ENCODE peak calls at places on chromosomes 16 and 17, in five cellular contexts. One of them, this sample, is unnamed.

GRCh38 chr17:17910060-17910459 is 62.1 kb downstream of the TOM1L2 start:
- DNase-seq in endothelial cell: no peak
- DNase-seq in cardiac fibroblast: no peak
- DNase-seq in bronchial epithelial cell: no peak
- DNase-seq in stomach: no peak
- DNase-seq in this sample: no peak

GRCh38 chr16:68349838-68350410 is 39.1 kb downstream of the PRMT7 start:
- DNase-seq in endothelial cell: no peak
- DNase-seq in cardiac fibroblast: no peak
- DNase-seq in bronchial epithelial cell: no peak
- DNase-seq in stomach: no peak
- DNase-seq in this sample: no peak

GRCh38 chr16:88970539-88971065 is 6.4 kb downstream of the CBFA2T3 start:
- DNase-seq in endothelial cell: no peak
- DNase-seq in cardiac fibroblast: no peak
- DNase-seq in bronchial epithelial cell: no peak
- DNase-seq in stomach: no peak
- DNase-seq in this sample: no peak

GRCh38 chr16:64280317-64280716 is 841.5 kb downstream of the CDH11 start:
- DNase-seq in endothelial cell: no peak
- DNase-seq in cardiac fibroblast: no peak
- DNase-seq in bronchial epithelial cell: no peak
- DNase-seq in stomach: no peak
- DNase-seq in this sample: no peak

GRCh38 chr17:61285483-61286320 is 113.9 kb upstream of the TBX2 start:
- DNase-seq in endothelial cell: no peak
- DNase-seq in cardiac fibroblast: peak; percentile 75
- DNase-seq in bronchial epithelial cell: peak; percentile 67
- DNase-seq in stomach: no peak
- DNase-seq in this sample: no peak

GRCh38 chr16:84888450-84888849 is 68.7 kb downstream of the CRISPLD2 start:
- DNase-seq in endothelial cell: no peak
- DNase-seq in cardiac fibroblast: no peak
- DNase-seq in bronchial epithelial cell: no peak
- DNase-seq in stomach: no peak
- DNase-seq in this sample: no peak

GRCh38 chr16:11155284-11155806 is 100.7 kb downstream of the SOCS1 start:
- DNase-seq in endothelial cell: no peak
- DNase-seq in cardiac fibroblast: peak; percentile 68
- DNase-seq in bronchial epithelial cell: no peak
- DNase-seq in stomach: no peak
- DNase-seq in this sample: no peak

GRCh38 chr17:5780476-5780875 is 196.2 kb upstream of the NLRP1 start:
- DNase-seq in endothelial cell: no peak
- DNase-seq in cardiac fibroblast: peak; percentile 6
- DNase-seq in bronchial epithelial cell: peak; percentile 85
- DNase-seq in stomach: no peak
- DNase-seq in this sample: no peak

GRCh38 chr16:4772351-4772750 is 5.4 kb upstream of the ZNF500 start:
- DNase-seq in endothelial cell: no peak
- DNase-seq in cardiac fibroblast: no peak
- DNase-seq in bronchial epithelial cell: no peak
- DNase-seq in stomach: no peak
- DNase-seq in this sample: no peak

GRCh38 chr17:38868095-38868967 is 1.5 kb upstream of the LASP1 start:
- DNase-seq in endothelial cell: peak; percentile 36
- DNase-seq in cardiac fibroblast: peak; percentile 83
- DNase-seq in bronchial epithelial cell: peak; percentile 46
- DNase-seq in stomach: peak; percentile 44
- DNase-seq in this sample: no peak

GRCh38 chr17:82378741-82379021 is 7.1 kb downstream of the UTS2R start:
- DNase-seq in endothelial cell: no peak
- DNase-seq in cardiac fibroblast: no peak
- DNase-seq in bronchial epithelial cell: no peak
- DNase-seq in stomach: no peak
- DNase-seq in this sample: no peak

DNA sequence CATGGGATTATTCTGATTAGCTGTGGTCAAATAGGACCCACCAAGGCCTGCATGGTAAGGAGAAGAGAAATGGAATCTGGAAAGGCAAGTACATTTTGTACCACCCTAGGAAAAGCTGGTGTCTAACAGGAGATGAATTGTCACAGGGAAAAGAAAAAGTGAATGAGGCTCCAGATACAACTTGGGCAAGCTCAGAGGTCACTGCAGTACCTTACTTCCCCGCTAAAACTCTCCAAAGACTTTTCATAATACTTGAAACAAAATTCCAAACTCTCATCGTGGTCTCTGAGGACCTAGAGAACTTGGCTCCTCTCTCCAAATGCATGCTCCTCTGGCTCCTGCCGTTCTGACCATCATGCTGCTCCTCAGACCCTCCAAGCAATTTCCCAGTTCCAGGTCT is 262.8 kb downstream of the GRIN2A start:
- DNase-seq in endothelial cell: no peak
- DNase-seq in cardiac fibroblast: no peak
- DNase-seq in bronchial epithelial cell: no peak
- DNase-seq in stomach: no peak
- DNase-seq in this sample: no peak
- TF ChIP-seq CTCF in endothelial cell: no peak
- TF ChIP-seq CTCF in cardiac fibroblast: no peak
- TF ChIP-seq CTCF in bronchial epithelial cell: no peak
- TF ChIP-seq CTCF in stomach: no peak
- TF ChIP-seq CTCF in this sample: no peak

GRCh38 chr16:3134338-3135119 is at the start of gene ZNF213:
- DNase-seq in endothelial cell: peak; percentile 89
- DNase-seq in cardiac fibroblast: peak; percentile 98
- DNase-seq in bronchial epithelial cell: peak; percentile 96
- DNase-seq in stomach: peak; percentile 96
- DNase-seq in this sample: peak; percentile 94

GRCh38 chr16:3131755-3132377 is 3.0 kb upstream of the ZNF213 start:
- DNase-seq in endothelial cell: peak; percentile 74
- DNase-seq in cardiac fibroblast: peak; percentile 41
- DNase-seq in bronchial epithelial cell: peak; percentile 33
- DNase-seq in stomach: peak; percentile 48
- DNase-seq in this sample: no peak

GRCh38 chr16:3138342-3138741 is 3.5 kb downstream of the ZNF213 start:
- DNase-seq in endothelial cell: no peak
- DNase-seq in cardiac fibroblast: no peak
- DNase-seq in bronchial epithelial cell: no peak
- DNase-seq in stomach: no peak
- DNase-seq in this sample: no peak

GRCh38 chr16:3137267-3137666 is 2.4 kb downstream of the ZNF213 start:
- DNase-seq in endothelial cell: no peak
- DNase-seq in cardiac fibroblast: no peak
- DNase-seq in bronchial epithelial cell: no peak
- DNase-seq in stomach: no peak
- DNase-seq in this sample: no peak

DNA sequence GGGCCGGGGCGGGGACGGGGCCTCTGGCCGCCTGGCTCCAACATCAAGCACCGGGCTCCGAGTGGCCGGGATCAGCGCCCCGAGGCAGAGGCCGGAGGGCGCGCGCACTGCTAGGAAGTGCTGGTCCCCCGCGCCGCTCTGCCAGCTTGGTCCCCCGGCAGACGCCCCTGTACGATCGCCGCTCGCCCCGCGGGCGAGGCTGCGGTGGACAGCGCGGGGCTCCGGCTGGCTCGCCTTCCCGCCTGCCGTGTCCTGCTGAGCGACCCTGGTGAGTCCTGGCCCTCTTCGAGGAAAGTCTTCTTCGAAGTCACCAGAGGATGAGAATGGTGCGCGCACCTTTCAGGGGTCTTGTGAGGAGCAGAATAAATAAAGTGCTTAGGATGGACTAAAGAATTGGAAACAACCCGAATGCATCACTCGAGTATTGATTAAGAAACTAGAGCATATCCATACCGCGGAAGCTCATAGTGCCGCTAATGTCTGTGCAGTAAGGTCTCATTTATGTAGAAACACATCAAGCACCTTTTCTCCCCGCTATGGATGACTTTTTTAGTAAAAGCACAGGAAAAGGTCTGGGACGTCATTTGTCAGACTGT is 389 bp downstream of the ZNF213 start:
- DNase-seq in endothelial cell: no peak
- DNase-seq in cardiac fibroblast: no peak
- DNase-seq in bronchial epithelial cell: peak; percentile 28
- DNase-seq in stomach: no peak
- DNase-seq in this sample: no peak
- TF ChIP-seq CTCF in endothelial cell: no peak
- TF ChIP-seq CTCF in cardiac fibroblast: no peak
- TF ChIP-seq CTCF in bronchial epithelial cell: no peak
- TF ChIP-seq CTCF in stomach: no peak
- TF ChIP-seq CTCF in this sample: no peak

GRCh38 chr17:36534117-36534880 is at the start of gene MYO19:
- DNase-seq in endothelial cell: peak; percentile 62
- DNase-seq in cardiac fibroblast: peak; percentile 60
- DNase-seq in bronchial epithelial cell: peak; percentile 96
- DNase-seq in stomach: peak; percentile 72
- DNase-seq in this sample: peak; percentile 72
- TF ChIP-seq CTCF in endothelial cell: peak; percentile 81
- TF ChIP-seq CTCF in cardiac fibroblast: peak; percentile 55
- TF ChIP-seq CTCF in bronchial epithelial cell: peak; percentile 67
- TF ChIP-seq CTCF in stomach: no peak
- TF ChIP-seq CTCF in this sample: peak; percentile 69

DNA sequence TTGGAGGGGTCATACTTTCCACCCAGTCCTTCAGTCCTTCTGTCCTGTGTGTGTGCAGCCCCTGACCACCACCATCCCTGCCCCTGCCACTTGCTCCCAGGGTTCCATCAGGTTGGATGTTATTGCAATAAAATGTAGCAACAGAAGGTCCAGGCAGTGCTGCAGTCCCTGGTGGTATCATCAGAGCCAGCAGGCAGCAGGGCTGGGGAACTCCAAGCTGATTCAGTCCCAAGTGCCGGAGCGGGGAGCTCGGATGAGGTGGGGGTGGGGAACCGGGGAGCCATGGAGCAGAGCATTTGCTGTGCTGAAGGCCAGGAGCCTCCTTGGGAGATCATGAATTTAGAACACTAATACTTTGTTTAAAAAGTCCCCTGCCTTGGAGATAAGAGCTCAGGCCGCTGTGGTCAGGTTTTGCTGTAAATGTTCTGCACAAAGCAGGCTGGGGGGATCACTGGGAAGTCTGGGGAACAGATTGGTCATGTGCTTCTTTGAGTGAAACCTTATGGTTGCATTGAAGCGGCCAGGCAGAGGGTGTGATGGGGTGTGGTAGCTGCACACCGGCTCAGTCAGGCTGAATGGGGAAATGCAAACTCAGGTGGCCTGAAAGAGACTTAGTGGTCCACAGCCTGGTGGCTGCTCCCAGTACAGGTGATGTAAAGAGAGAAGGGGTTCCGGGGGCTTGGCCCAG is 225.9 kb downstream of the SEC14L1 start:
- DNase-seq in endothelial cell: no peak
- DNase-seq in cardiac fibroblast: peak; percentile 52
- DNase-seq in bronchial epithelial cell: peak; percentile 29
- DNase-seq in stomach: no peak
- DNase-seq in this sample: peak; percentile 60
- TF ChIP-seq CTCF in endothelial cell: no peak
- TF ChIP-seq CTCF in cardiac fibroblast: peak; percentile 33
- TF ChIP-seq CTCF in bronchial epithelial cell: no peak
- TF ChIP-seq CTCF in stomach: no peak
- TF ChIP-seq CTCF in this sample: no peak

GRCh38 chr16:9297437-9298113 is 206.1 kb downstream of the HAPSTR1 start:
- DNase-seq in endothelial cell: peak; percentile 62
- DNase-seq in cardiac fibroblast: no peak
- DNase-seq in bronchial epithelial cell: no peak
- DNase-seq in stomach: peak; percentile 28
- DNase-seq in this sample: no peak
- TF ChIP-seq CTCF in endothelial cell: peak; percentile 83
- TF ChIP-seq CTCF in cardiac fibroblast: peak; percentile 31
- TF ChIP-seq CTCF in bronchial epithelial cell: no peak
- TF ChIP-seq CTCF in stomach: peak; percentile 34
- TF ChIP-seq CTCF in this sample: peak; percentile 28

GRCh38 chr17:62720126-62720850 is 87.8 kb downstream of the MARCHF10 start:
- DNase-seq in endothelial cell: no peak
- DNase-seq in cardiac fibroblast: no peak
- DNase-seq in bronchial epithelial cell: peak; percentile 51
- DNase-seq in stomach: no peak
- DNase-seq in this sample: no peak
- TF ChIP-seq CTCF in endothelial cell: peak; percentile 46
- TF ChIP-seq CTCF in cardiac fibroblast: peak; percentile 41
- TF ChIP-seq CTCF in bronchial epithelial cell: peak; percentile 45
- TF ChIP-seq CTCF in stomach: peak; percentile 10
- TF ChIP-seq CTCF in this sample: no peak

GRCh38 chr17:3658784-3659449 is 9.5 kb downstream of the TAX1BP3 start:
- DNase-seq in endothelial cell: no peak
- DNase-seq in cardiac fibroblast: no peak
- DNase-seq in bronchial epithelial cell: no peak
- DNase-seq in stomach: no peak
- DNase-seq in this sample: no peak

GRCh38 chr17:3657588-3657869 is 10.8 kb downstream of the TAX1BP3 start:
- DNase-seq in endothelial cell: no peak
- DNase-seq in cardiac fibroblast: no peak
- DNase-seq in bronchial epithelial cell: no peak
- DNase-seq in stomach: no peak
- DNase-seq in this sample: no peak

GRCh38 chr17:3660311-3660891 is 8.0 kb downstream of the TAX1BP3 start:
- DNase-seq in endothelial cell: no peak
- DNase-seq in cardiac fibroblast: no peak
- DNase-seq in bronchial epithelial cell: no peak
- DNase-seq in stomach: peak; percentile 69
- DNase-seq in this sample: no peak

GRCh38 chr17:3657874-3658783 is 10.2 kb downstream of the TAX1BP3 start:
- DNase-seq in endothelial cell: no peak
- DNase-seq in cardiac fibroblast: no peak
- DNase-seq in bronchial epithelial cell: peak; percentile 21
- DNase-seq in stomach: no peak
- DNase-seq in this sample: no peak

DNA sequence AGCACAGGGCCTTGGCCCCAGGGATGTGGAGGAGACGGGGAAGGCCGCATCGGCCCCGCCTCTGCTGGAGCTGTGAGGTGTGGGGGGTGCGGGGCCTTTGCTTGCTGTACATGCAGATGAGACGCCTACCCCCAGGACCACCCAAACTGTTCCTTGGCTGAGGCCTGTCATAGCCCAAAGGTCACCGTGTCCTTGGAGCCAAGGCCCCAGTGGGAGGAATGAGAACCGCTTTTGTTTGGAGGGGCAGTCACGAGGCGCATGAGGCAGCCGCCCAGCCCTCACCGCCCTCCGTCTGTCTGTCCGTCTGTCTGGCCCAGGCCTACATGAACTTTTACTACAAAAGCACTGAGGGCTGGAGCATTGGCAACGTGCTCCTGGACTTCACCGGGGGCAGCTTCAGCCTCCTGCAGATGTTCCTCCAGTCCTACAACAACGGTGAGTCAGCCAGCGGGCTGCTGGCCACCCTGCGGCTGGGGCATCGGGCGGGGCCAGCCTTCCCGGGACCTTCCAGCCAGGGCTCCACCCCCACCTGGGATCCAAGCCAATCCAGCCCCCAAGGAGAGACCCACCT is 8.8 kb downstream of the TAX1BP3 start:
- DNase-seq in endothelial cell: no peak
- DNase-seq in cardiac fibroblast: peak; percentile 95
- DNase-seq in bronchial epithelial cell: peak; percentile 66
- DNase-seq in stomach: peak; percentile 76
- DNase-seq in this sample: no peak
- TF ChIP-seq CTCF in endothelial cell: no peak
- TF ChIP-seq CTCF in cardiac fibroblast: peak; percentile 33
- TF ChIP-seq CTCF in bronchial epithelial cell: peak; percentile 16
- TF ChIP-seq CTCF in stomach: no peak
- TF ChIP-seq CTCF in this sample: no peak

This sample was measured in GM10248.